ENCODE peak calls at places on chromosomes 3 and 15, in eight cellular contexts. R, T, L, P, C, I, S and B are unnamed samples.

GRCh38 chr3:14203521-14204079 is 25.0 kb downstream of the LSM3 start:
- DNase-seq in R (peak), T (peak), L (peak), P (peak), C (peak), I (peak), S (peak), B (no peak)

GRCh38 chr3:31671976-31672375 is 139.3 kb downstream of the STT3B start:
- DNase-seq in R (no peak), T (no peak), L (no peak), P (no peak), C (no peak), I (no peak), S (no peak), B (no peak)

GRCh38 chr3:124078978-124079911 is 87.3 kb upstream of the ROPN1 start:
- DNase-seq in R (no peak), T (no peak), L (peak), P (no peak), C (peak), I (no peak), S (no peak), B (no peak)

GRCh38 chr15:28125673-28126651 is 26.8 kb upstream of the OCA2 start:
- DNase-seq in R (no peak), T (no peak), L (peak), P (no peak), C (peak), I (no peak), S (no peak), B (no peak)

GRCh38 chr3:99767341-99767740 is 50.3 kb upstream of the CMSS1 start:
- DNase-seq in R (no peak), T (no peak), L (no peak), P (no peak), C (no peak), I (no peak), S (no peak), B (no peak)

GRCh38 chr15:24886538-24886937 is 68.2 kb upstream of the SNRPN start:
- DNase-seq in R (no peak), T (no peak), L (no peak), P (no peak), C (no peak), I (no peak), S (no peak), B (no peak)

GRCh38 chr3:146817705-146818104 is 212.6 kb upstream of the PLSCR5 start:
- DNase-seq in R (no peak), T (no peak), L (peak), P (no peak), C (no peak), I (no peak), S (no peak), B (no peak)

GRCh38 chr3:32146669-32147315 is 40.4 kb downstream of the GPD1L start:
- DNase-seq in R (no peak), T (no peak), L (no peak), P (no peak), C (no peak), I (no peak), S (no peak), B (no peak)

GRCh38 chr15:32733276-32733675 is 15.5 kb downstream of the GREM1 start:
- DNase-seq in R (no peak), T (no peak), L (no peak), P (no peak), C (no peak), I (no peak), S (no peak), B (no peak)

GRCh38 chr15:67746450-67746849 is 78.9 kb upstream of the SKOR1 start:
- DNase-seq in R (no peak), T (no peak), L (no peak), P (no peak), C (no peak), I (no peak), S (no peak), B (no peak)

GRCh38 chr3:98521897-98522537 is 685 bp downstream of the CLDND1 start:
- DNase-seq in R (peak), T (peak), L (peak), P (peak), C (peak), I (no peak), S (no peak), B (no peak)

GRCh38 chr15:67915374-67916050 is 75.7 kb upstream of the RNU6-1 start:
- DNase-seq in R (peak), T (peak), L (peak), P (peak), C (no peak), I (peak), S (no peak), B (no peak)

GRCh38 chr3:119098620-119099222 is 47.2 kb upstream of the TEX55 start:
- DNase-seq in R (no peak), T (no peak), L (peak), P (no peak), C (peak), I (no peak), S (no peak), B (no peak)

DNA sequence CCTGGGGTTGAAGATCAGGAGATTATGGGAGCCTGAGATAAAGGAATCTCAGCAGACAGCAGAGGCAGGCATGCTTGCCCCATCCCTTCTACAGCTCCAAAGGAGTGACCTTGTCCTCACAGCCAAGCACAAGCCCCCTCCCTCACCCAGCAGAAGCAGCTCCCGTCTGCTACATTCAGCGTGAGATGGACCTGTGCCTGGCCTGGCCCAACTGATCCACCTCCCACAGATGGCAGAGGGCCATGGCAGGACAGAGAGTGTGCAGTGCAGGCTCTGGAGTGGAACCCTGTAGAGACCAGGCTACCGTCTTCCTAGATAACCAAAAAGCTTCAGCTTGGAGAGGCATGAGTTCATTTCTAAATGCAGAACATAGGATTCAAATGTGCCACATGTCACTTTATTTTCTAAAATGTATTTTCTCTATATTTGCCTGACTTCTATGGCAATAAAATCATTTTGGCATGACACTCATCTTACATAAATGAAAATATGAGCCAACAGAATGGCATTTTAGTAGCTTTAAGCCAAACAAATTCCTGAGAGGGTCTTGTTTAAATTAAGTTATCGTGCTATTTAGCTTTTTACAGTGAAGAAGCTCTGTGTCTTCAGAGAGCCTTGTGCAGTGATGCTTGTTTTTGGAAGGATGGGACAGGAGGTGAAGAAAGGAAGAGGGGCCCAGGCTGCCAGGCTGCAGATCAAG is 43.7 kb downstream of the SLC12A8 start:
- DNase-seq in R (no peak), T (no peak), L (no peak), P (no peak), C (no peak), I (no peak), S (no peak), B (no peak)
- TF ChIP-seq EP300 in R (no peak), T (no peak), L (no peak), P (no peak), C (no peak), I (no peak), S (no peak), B (no peak)

GRCh38 chr3:185549111-185549510 is 3.3 kb downstream of the LIPH start:
- DNase-seq in R (no peak), T (peak), L (peak), P (peak), C (no peak), I (no peak), S (no peak), B (no peak)
- TF ChIP-seq EP300 in R (no peak), T (no peak), L (no peak), P (no peak), C (peak), I (no peak), S (peak), B (no peak)

DNA sequence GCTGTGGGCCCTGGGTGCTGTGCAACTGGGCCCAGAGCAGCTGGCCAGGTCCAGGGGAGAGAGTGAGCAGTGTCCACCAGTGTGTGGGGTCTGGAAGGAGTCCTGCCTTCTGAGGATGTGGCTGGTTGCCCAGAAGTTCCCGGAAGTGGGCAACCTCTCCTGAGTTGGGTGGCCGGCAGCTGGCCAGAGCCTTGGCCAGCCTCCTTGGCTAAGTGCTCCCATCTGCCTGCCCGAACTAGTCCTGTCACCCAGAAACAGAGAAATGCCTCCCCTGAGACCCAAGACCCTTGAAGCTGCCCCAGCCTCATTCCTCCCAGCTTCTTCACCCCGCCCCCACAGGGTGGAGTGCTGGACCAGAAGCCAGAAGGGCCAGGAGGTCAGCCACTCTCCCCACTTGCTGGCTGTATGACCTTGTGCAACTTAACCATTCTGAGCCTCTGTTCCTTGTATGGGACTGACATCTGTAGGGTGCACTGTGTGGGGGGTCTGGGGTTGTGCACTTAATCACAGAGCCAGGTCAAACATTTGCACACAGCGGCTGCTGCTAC is 7.6 kb upstream of the ALAS1 start:
- DNase-seq in R (no peak), T (peak), L (no peak), P (peak), C (no peak), I (no peak), S (peak), B (no peak)
- TF ChIP-seq EP300 in R (no peak), T (no peak), L (no peak), P (no peak), C (peak), I (no peak), S (peak), B (no peak)

GRCh38 chr3:158725348-158725966 is 6.8 kb downstream of the RARRES1 start:
- DNase-seq in R (peak), T (no peak), L (peak), P (peak), C (no peak), I (no peak), S (no peak), B (no peak)
- TF ChIP-seq EP300 in R (no peak), T (no peak), L (peak), P (no peak), C (peak), I (no peak), S (peak), B (no peak)

GRCh38 chr3:133576169-133576568 is 2.7 kb downstream of the CDV3 start:
- DNase-seq in R (no peak), T (no peak), L (no peak), P (no peak), C (no peak), I (no peak), S (no peak), B (no peak)

GRCh38 chr3:133573629-133574194 is at the start of gene CDV3:
- DNase-seq in R (no peak), T (no peak), L (no peak), P (no peak), C (peak), I (no peak), S (no peak), B (no peak)

GRCh38 chr3:133575121-133575520 is 1.6 kb downstream of the CDV3 start:
- DNase-seq in R (no peak), T (no peak), L (no peak), P (no peak), C (no peak), I (no peak), S (no peak), B (no peak)

GRCh38 chr3:133573054-133573628 is 345 bp upstream of the CDV3 start:
- DNase-seq in R (peak), T (peak), L (peak), P (peak), C (peak), I (peak), S (peak), B (peak)

GRCh38 chr3:133574260-133574881 is 885 bp downstream of the CDV3 start:
- DNase-seq in R (peak), T (peak), L (peak), P (peak), C (peak), I (peak), S (peak), B (no peak)
- TF ChIP-seq EP300 in R (no peak), T (no peak), L (no peak), P (no peak), C (no peak), I (no peak), S (peak), B (no peak)

GRCh38 chr15:87661481-87661880 is 595.1 kb downstream of the NTRK3 start:
- DNase-seq in R (no peak), T (no peak), L (peak), P (no peak), C (no peak), I (no peak), S (no peak), B (no peak)
- TF ChIP-seq EP300 in R (no peak), T (no peak), L (no peak), P (no peak), C (no peak), I (no peak), S (no peak), B (no peak)

GRCh38 chr3:60755094-60755493 is 496.2 kb downstream of the FHIT start:
- DNase-seq in R (no peak), T (no peak), L (peak), P (no peak), C (peak), I (peak), S (no peak), B (no peak)
- TF ChIP-seq EP300 in R (no peak), T (no peak), L (no peak), P (no peak), C (no peak), I (no peak), S (no peak), B (no peak)